ENCODE peak calls at places on chromosomes 11 and 22, in nine cellular contexts. F is spleen; V is NCI-H1417; I is NCI-H1092; W is foreskin keratinocyte; E is LoVo; M is CD4-positive, CD25-positive, alpha-beta regulatory T cell; R is ACHN; Q is GM18507. X is an unnamed sample.

GRCh38 chr11:65502274-65502851 is 3.5 kb downstream of the MALAT1 start:
- DNase-seq in V (peak; percentile 69), I (no peak), W (no peak), R (peak; percentile 40), F (no peak), Q (no peak), M (peak; percentile 52), E (no peak), X (no peak)

GRCh38 chr11:119567667-119568582 is 145.0 kb upstream of the THY1 start:
- DNase-seq in M (no peak), W (peak; percentile 30), I (peak; percentile 57), Q (no peak), R (peak; percentile 7), F (no peak), V (peak; percentile 80), E (no peak), X (no peak)

GRCh38 chr22:50522208-50522805 is 3.1 kb downstream of the SCO2 start:
- DNase-seq in R (no peak), Q (no peak), I (no peak), V (no peak), F (no peak), M (no peak), E (no peak), W (no peak), X (no peak)

GRCh38 chr11:110798231-110798630 is 86.0 kb upstream of the ARHGAP20 start:
- DNase-seq in M (no peak), R (no peak), W (no peak), V (no peak), Q (no peak), E (no peak), F (no peak), I (no peak), X (no peak)

GRCh38 chr11:64713031-64713780 is 9.8 kb downstream of the NRXN2 start:
- DNase-seq in V (peak; percentile 73), I (peak; percentile 62), F (no peak), M (peak; percentile 23), Q (no peak), W (no peak), R (peak; percentile 30), E (no peak), X (peak; percentile 72)

GRCh38 chr11:111801135-111801534 is 34.9 kb upstream of the PPP2R1B start:
- DNase-seq in M (no peak), Q (no peak), R (no peak), I (no peak), F (no peak), V (peak; percentile 52), E (no peak), W (peak; percentile 34), X (no peak)

GRCh38 chr11:12239396-12240298 is 129.3 kb downstream of the MICAL2 start:
- DNase-seq in M (no peak), W (no peak), R (peak; percentile 3), Q (no peak), F (no peak), E (no peak), I (no peak), V (no peak), X (no peak)

GRCh38 chr11:61147271-61147670 is 14.0 kb downstream of the VPS37C start:
- DNase-seq in E (no peak), F (peak; percentile 61), W (no peak), V (no peak), R (no peak), I (no peak), Q (no peak), M (no peak), X (peak; percentile 39)

GRCh38 chr11:131924001-131924400 is 553.6 kb downstream of the NTM start:
- DNase-seq in M (no peak), Q (no peak), I (no peak), R (no peak), W (no peak), F (no peak), E (no peak), V (no peak), X (no peak)

GRCh38 chr11:12007230-12007593 is 1.2 kb downstream of the DKK3 start:
- DNase-seq in Q (no peak), V (no peak), E (no peak), W (no peak), I (no peak), F (no peak), M (no peak), R (no peak), X (no peak)

X was measured in upper lobe of right lung.